ENCODE peak calls at places on chromosomes 6 and 20, in four cellular contexts. One of them, this sample, is unnamed.

GRCh38 chr6:42963855-42964605 is 3.5 kb downstream of the GNMT start:
- DNase-seq in AG04450: peak; percentile 20
- DNase-seq in uterus: no peak
- DNase-seq in fibroblast of pulmonary artery: peak; percentile 70
- DNase-seq in this sample: no peak

GRCh38 chr20:59428441-59429205 is 128.2 kb downstream of the EDN3 start:
- DNase-seq in AG04450: no peak
- DNase-seq in uterus: no peak
- DNase-seq in fibroblast of pulmonary artery: no peak
- DNase-seq in this sample: no peak

GRCh38 chr6:119541132-119541905 is 191.8 kb upstream of the MAN1A1 start:
- DNase-seq in AG04450: peak; percentile 98
- DNase-seq in uterus: peak; percentile 24
- DNase-seq in fibroblast of pulmonary artery: peak; percentile 97
- DNase-seq in this sample: peak; percentile 97

GRCh38 chr6:170114187-170114945 is 176.5 kb downstream of the DLL1 start:
- DNase-seq in AG04450: no peak
- DNase-seq in uterus: no peak
- DNase-seq in fibroblast of pulmonary artery: no peak
- DNase-seq in this sample: no peak

GRCh38 chr6:151069641-151070040 is 170.1 kb upstream of the AKAP12 start:
- DNase-seq in AG04450: no peak
- DNase-seq in uterus: no peak
- DNase-seq in fibroblast of pulmonary artery: no peak
- DNase-seq in this sample: no peak

GRCh38 chr6:158131926-158132325 is 36.1 kb downstream of the SERAC1 start:
- DNase-seq in AG04450: no peak
- DNase-seq in uterus: no peak
- DNase-seq in fibroblast of pulmonary artery: peak; percentile 54
- DNase-seq in this sample: peak; percentile 20

GRCh38 chr6:3324262-3324942 is 65.7 kb downstream of the PSMG4 start:
- DNase-seq in AG04450: peak; percentile 69
- DNase-seq in uterus: peak; percentile 65
- DNase-seq in fibroblast of pulmonary artery: peak; percentile 96
- DNase-seq in this sample: no peak

GRCh38 chr20:59850018-59850641 is 83.3 kb downstream of the SYCP2 start:
- DNase-seq in AG04450: no peak
- DNase-seq in uterus: no peak
- DNase-seq in fibroblast of pulmonary artery: peak; percentile 61
- DNase-seq in this sample: peak; percentile 10

GRCh38 chr6:128259036-128259734 is 261.2 kb downstream of the PTPRK start:
- DNase-seq in AG04450: no peak
- DNase-seq in uterus: no peak
- DNase-seq in fibroblast of pulmonary artery: no peak
- DNase-seq in this sample: no peak

GRCh38 chr6:49522710-49523593 is 23.2 kb downstream of the GLYATL3 start:
- DNase-seq in AG04450: no peak
- DNase-seq in uterus: no peak
- DNase-seq in fibroblast of pulmonary artery: no peak
- DNase-seq in this sample: no peak

GRCh38 chr6:157653521-157653920 is 169.5 kb upstream of the SNX9 start:
- DNase-seq in AG04450: no peak
- DNase-seq in uterus: no peak
- DNase-seq in fibroblast of pulmonary artery: no peak
- DNase-seq in this sample: no peak

GRCh38 chr6:57313711-57314471 is 3.5 kb upstream of the PRIM2 start:
- DNase-seq in AG04450: peak; percentile 94
- DNase-seq in uterus: peak; percentile 77
- DNase-seq in fibroblast of pulmonary artery: peak; percentile 96
- DNase-seq in this sample: peak; percentile 99

GRCh38 chr6:68343901-68344300 is 291.2 kb upstream of the ADGRB3 start:
- DNase-seq in AG04450: no peak
- DNase-seq in uterus: no peak
- DNase-seq in fibroblast of pulmonary artery: peak; percentile 34
- DNase-seq in this sample: no peak

GRCh38 chr6:138287144-138287955 is 69.1 kb upstream of the PBOV1 start:
- DNase-seq in AG04450: no peak
- DNase-seq in uterus: no peak
- DNase-seq in fibroblast of pulmonary artery: peak; percentile 18
- DNase-seq in this sample: no peak

GRCh38 chr6:26629373-26629772 is 30.2 kb downstream of the ZNF322 start:
- DNase-seq in AG04450: no peak
- DNase-seq in uterus: no peak
- DNase-seq in fibroblast of pulmonary artery: no peak
- DNase-seq in this sample: no peak

GRCh38 chr6:105688573-105688972 is 285.7 kb upstream of the PREP start:
- DNase-seq in AG04450: no peak
- DNase-seq in uterus: no peak
- DNase-seq in fibroblast of pulmonary artery: no peak
- DNase-seq in this sample: no peak

GRCh38 chr6:20211037-20211940 is 980 bp downstream of the MBOAT1 start:
- DNase-seq in AG04450: no peak
- DNase-seq in uterus: no peak
- DNase-seq in fibroblast of pulmonary artery: peak; percentile 10
- DNase-seq in this sample: no peak

GRCh38 chr20:6993016-6993415 is 225.5 kb downstream of the BMP2 start:
- DNase-seq in AG04450: no peak
- DNase-seq in uterus: no peak
- DNase-seq in fibroblast of pulmonary artery: peak; percentile 2
- DNase-seq in this sample: no peak

GRCh38 chr6:2984738-2985381 is 13.5 kb upstream of the SERPINB6 start:
- DNase-seq in AG04450: no peak
- DNase-seq in uterus: no peak
- DNase-seq in fibroblast of pulmonary artery: no peak
- DNase-seq in this sample: no peak

GRCh38 chr6:39803872-39804271 is 11.7 kb downstream of the DAAM2 start:
- DNase-seq in AG04450: no peak
- DNase-seq in uterus: no peak
- DNase-seq in fibroblast of pulmonary artery: no peak
- DNase-seq in this sample: no peak
- H3K4me3 ChIP-seq in AG04450: no peak overlapping the region
- H3K4me3 ChIP-seq in uterus: no peak overlapping the region
- H3K4me3 ChIP-seq in fibroblast of pulmonary artery: no peak overlapping the region
- H3K4me3 ChIP-seq in this sample: no peak overlapping the region

GRCh38 chr20:63655249-63655648 is 2.0 kb upstream of the STMN3 start:
- DNase-seq in AG04450: no peak
- DNase-seq in uterus: no peak
- DNase-seq in fibroblast of pulmonary artery: no peak
- DNase-seq in this sample: no peak

GRCh38 chr20:63652192-63652980 is 838 bp downstream of the STMN3 start:
- DNase-seq in AG04450: no peak
- DNase-seq in uterus: no peak
- DNase-seq in fibroblast of pulmonary artery: peak; percentile 32
- DNase-seq in this sample: no peak

GRCh38 chr20:63653041-63653973 is at the start of gene STMN3:
- DNase-seq in AG04450: peak; percentile 73
- DNase-seq in uterus: peak; percentile 88
- DNase-seq in fibroblast of pulmonary artery: peak; percentile 92
- DNase-seq in this sample: peak; percentile 48

GRCh38 chr20:63651942-63652191 is 1.4 kb downstream of the STMN3 start:
- DNase-seq in AG04450: no peak
- DNase-seq in uterus: no peak
- DNase-seq in fibroblast of pulmonary artery: no peak
- DNase-seq in this sample: no peak

GRCh38 chr20:63653974-63654680 is 903 bp upstream of the STMN3 start:
- DNase-seq in AG04450: no peak
- DNase-seq in uterus: no peak
- DNase-seq in fibroblast of pulmonary artery: no peak
- DNase-seq in this sample: no peak
- H3K4me3 ChIP-seq in AG04450: peak overlapping the region; percentile 60
- H3K4me3 ChIP-seq in uterus: peak overlapping the region; percentile 59
- H3K4me3 ChIP-seq in fibroblast of pulmonary artery: peak overlapping the region; percentile 44
- H3K4me3 ChIP-seq in this sample: peak overlapping the region; percentile 38

GRCh38 chr6:142014515-142014914 is 118.2 kb upstream of the GJE1 start:
- DNase-seq in AG04450: peak; percentile 74
- DNase-seq in uterus: no peak
- DNase-seq in fibroblast of pulmonary artery: peak; percentile 82
- DNase-seq in this sample: peak; percentile 70

GRCh38 chr6:142013286-142013685 is 119.4 kb upstream of the GJE1 start:
- DNase-seq in AG04450: peak; percentile 37
- DNase-seq in uterus: no peak
- DNase-seq in fibroblast of pulmonary artery: peak; percentile 89
- DNase-seq in this sample: peak; percentile 79

GRCh38 chr6:142013875-142014495 is 118.7 kb upstream of the GJE1 start:
- DNase-seq in AG04450: no peak
- DNase-seq in uterus: no peak
- DNase-seq in fibroblast of pulmonary artery: no peak
- DNase-seq in this sample: no peak

GRCh38 chr6:142011775-142012174 is 121.0 kb upstream of the GJE1 start:
- DNase-seq in AG04450: no peak
- DNase-seq in uterus: no peak
- DNase-seq in fibroblast of pulmonary artery: no peak
- DNase-seq in this sample: no peak

DNA sequence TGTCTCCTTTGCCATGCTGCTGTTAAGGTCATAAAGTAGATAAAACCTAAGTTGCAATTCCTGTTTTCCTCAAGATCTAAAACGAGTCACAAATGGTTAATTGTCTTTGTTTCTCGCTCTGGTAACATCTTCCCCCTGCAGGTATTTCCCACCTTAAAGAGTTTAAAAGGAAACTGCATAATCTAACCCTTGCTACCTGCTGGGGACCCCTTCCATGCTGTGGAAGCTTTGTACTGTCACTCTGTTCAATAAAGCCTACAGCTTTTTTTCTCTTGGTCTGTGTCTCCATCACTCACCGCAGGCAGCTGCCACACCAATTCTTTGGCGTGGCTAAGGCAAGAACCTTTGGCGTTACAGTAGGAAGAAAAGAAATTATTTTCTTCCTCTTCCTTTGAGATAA is 117.7 kb upstream of the GJE1 start:
- DNase-seq in AG04450: no peak
- DNase-seq in uterus: no peak
- DNase-seq in fibroblast of pulmonary artery: no peak
- DNase-seq in this sample: no peak
- H3K4me3 ChIP-seq in AG04450: peak overlapping the region; percentile 43
- H3K4me3 ChIP-seq in uterus: no peak overlapping the region
- H3K4me3 ChIP-seq in fibroblast of pulmonary artery: no peak overlapping the region
- H3K4me3 ChIP-seq in this sample: no peak overlapping the region

DNA sequence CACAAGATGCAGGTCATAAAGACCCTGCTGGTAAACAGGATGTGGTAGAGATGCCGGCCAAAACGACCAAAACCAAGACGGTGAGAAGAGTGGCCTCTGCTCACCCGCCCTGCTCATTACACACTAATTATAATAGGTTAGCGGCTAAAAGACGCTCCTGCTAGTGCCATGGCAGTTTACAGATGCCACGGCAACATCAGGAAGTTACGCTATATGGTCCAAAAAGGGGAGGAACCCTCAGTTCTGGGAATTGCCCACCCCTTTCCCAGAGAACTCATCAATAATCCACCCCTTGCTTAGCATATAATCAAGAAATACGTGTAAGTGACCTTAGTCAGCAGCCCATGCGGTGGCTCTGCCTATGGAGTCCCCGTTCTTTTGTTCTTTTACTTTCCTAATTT is 17.6 kb downstream of the BHLHE23 start:
- DNase-seq in AG04450: no peak
- DNase-seq in uterus: no peak
- DNase-seq in fibroblast of pulmonary artery: no peak
- DNase-seq in this sample: no peak
- H3K4me3 ChIP-seq in AG04450: no peak overlapping the region
- H3K4me3 ChIP-seq in uterus: no peak overlapping the region
- H3K4me3 ChIP-seq in fibroblast of pulmonary artery: no peak overlapping the region
- H3K4me3 ChIP-seq in this sample: no peak overlapping the region

GRCh38 chr20:37413023-37413334 is 67.0 kb downstream of the SRC start:
- DNase-seq in AG04450: no peak
- DNase-seq in uterus: no peak
- DNase-seq in fibroblast of pulmonary artery: no peak
- DNase-seq in this sample: no peak

GRCh38 chr20:37413354-37413753 is 67.4 kb downstream of the SRC start:
- DNase-seq in AG04450: no peak
- DNase-seq in uterus: no peak
- DNase-seq in fibroblast of pulmonary artery: no peak
- DNase-seq in this sample: no peak

GRCh38 chr20:37408930-37409210 is 62.9 kb downstream of the SRC start:
- DNase-seq in AG04450: no peak
- DNase-seq in uterus: no peak
- DNase-seq in fibroblast of pulmonary artery: no peak
- DNase-seq in this sample: no peak

GRCh38 chr20:37414133-37414532 is 68.2 kb downstream of the SRC start:
- DNase-seq in AG04450: no peak
- DNase-seq in uterus: no peak
- DNase-seq in fibroblast of pulmonary artery: no peak
- DNase-seq in this sample: no peak

DNA sequence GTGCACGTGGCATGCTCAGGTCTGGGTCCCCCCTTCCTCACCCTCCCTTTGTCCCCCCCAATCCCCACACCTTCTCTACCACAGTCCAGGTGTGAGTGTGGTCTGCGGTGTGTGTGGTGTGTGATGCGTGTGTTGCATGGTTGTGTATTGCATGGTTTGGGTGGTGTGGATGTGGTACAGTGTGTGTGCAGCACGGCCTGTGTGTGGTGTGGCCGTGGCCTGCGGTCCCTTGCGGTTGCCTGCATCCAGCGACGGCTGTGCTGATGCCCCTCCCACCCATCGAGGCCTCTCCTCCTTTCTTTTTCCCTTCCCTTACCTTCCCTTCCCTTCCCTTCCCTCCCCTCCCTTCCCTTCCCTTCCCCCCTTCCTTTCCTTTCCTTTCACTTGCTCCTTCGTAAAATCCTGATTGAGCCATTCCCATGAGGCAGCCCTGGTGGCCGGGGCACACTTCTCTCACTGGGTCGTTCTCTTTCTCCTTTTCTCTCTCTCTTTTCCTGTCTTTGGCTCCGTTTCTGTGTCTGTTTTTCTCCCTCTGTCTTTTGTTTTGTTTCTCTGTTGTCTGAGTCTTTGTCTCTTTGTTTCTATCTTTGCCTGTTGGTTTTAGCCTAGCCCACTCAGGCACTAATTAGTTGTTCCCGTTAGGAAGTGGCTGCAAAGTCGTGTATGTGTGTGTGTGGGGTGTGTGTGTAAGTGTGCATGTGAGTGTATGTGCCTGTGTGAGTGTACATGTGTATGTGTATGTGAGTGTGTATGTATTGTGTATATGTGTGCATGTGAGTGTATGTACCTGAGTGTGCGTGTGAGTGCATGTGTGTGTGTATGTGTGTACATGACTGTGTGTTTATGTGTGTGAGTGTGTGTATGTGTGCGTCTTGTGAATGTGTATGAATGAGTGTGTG is 65.7 kb downstream of the SRC start:
- DNase-seq in AG04450: no peak
- DNase-seq in uterus: no peak
- DNase-seq in fibroblast of pulmonary artery: no peak
- DNase-seq in this sample: no peak
- H3K4me3 ChIP-seq in AG04450: peak overlapping the region; percentile 63
- H3K4me3 ChIP-seq in uterus: peak overlapping the region; percentile 35
- H3K4me3 ChIP-seq in fibroblast of pulmonary artery: peak overlapping the region; percentile 47
- H3K4me3 ChIP-seq in this sample: peak overlapping the region; percentile 5

This sample was measured in HFF-Myc.